ENCODE peak calls at places on chromosomes 13 and 19, in eight cellular contexts. O, F, P, X, Z, U, K and W are unnamed samples.

GRCh38 chr19:28065026-28065425 is 1147.9 kb downstream of the UQCRFS1 start:
- DNase-seq in O (no peak), K (no peak), P (no peak), Z (no peak), U (no peak), F (no peak), X (no peak), W (no peak)

GRCh38 chr19:13894552-13894951 is 11.4 kb downstream of the BRME1 start:
- DNase-seq in O (no peak), X (no peak), P (no peak), Z (no peak), F (no peak), U (no peak), K (no peak), W (no peak)

GRCh38 chr13:112839347-112840105 is 129.5 kb upstream of the MCF2L start:
- DNase-seq in O (peak; percentile 4), K (no peak), X (no peak), F (no peak), P (no peak), Z (peak; percentile 26), U (no peak), W (no peak)

GRCh38 chr19:33755314-33756020 is 41.2 kb upstream of the KCTD15 start:
- DNase-seq in O (peak; percentile 43), U (no peak), Z (no peak), P (no peak), K (no peak), X (no peak), F (no peak), W (no peak)

GRCh38 chr19:4889034-4889825 is 13.5 kb downstream of the ARRDC5 start:
- DNase-seq in P (no peak), X (no peak), K (no peak), U (no peak), Z (no peak), O (peak; percentile 35), F (no peak), W (peak; percentile 70)

GRCh38 chr13:51636349-51636890 is 52.2 kb downstream of the WDFY2 start:
- DNase-seq in P (peak; percentile 17), X (no peak), F (no peak), K (no peak), O (no peak), Z (no peak), U (peak; percentile 23), W (no peak)

GRCh38 chr19:35459414-35460082 is 11.5 kb downstream of the FFAR2 start:
- DNase-seq in F (peak; percentile 48), K (no peak), O (peak; percentile 34), X (peak; percentile 88), U (no peak), P (no peak), Z (no peak), W (no peak)

GRCh38 chr13:84605927-84606326 is 723.7 kb upstream of the SLITRK1 start:
- DNase-seq in K (no peak), Z (no peak), P (no peak), F (no peak), O (no peak), X (no peak), U (no peak), W (no peak)

GRCh38 chr13:27379694-27380596 is 44.5 kb upstream of the GTF3A start:
- DNase-seq in O (peak; percentile 80), F (peak; percentile 90), Z (peak; percentile 76), U (peak; percentile 26), X (peak; percentile 65), K (no peak), P (peak; percentile 67), W (no peak)

GRCh38 chr19:39971380-39971841 is 446 bp downstream of the PSMC4 start:
- DNase-seq in O (no peak), P (no peak), K (no peak), U (no peak), Z (no peak), X (no peak), F (no peak), W (no peak)

GRCh38 chr13:113883314-113883811 is 19.5 kb upstream of the GAS6 start:
- DNase-seq in X (no peak), P (no peak), O (no peak), Z (no peak), U (no peak), K (no peak), F (peak; percentile 60), W (no peak)

GRCh38 chr13:66222926-66223325 is 1007.2 kb downstream of the PCDH9 start:
- DNase-seq in X (no peak), Z (peak; percentile 62), O (no peak), P (no peak), F (no peak), K (no peak), U (no peak), W (no peak)

GRCh38 chr19:16323532-16323931 is 1.1 kb upstream of the KLF2 start:
- DNase-seq in K (no peak), O (no peak), X (no peak), Z (no peak), P (no peak), U (no peak), F (no peak), W (no peak)

GRCh38 chr19:38728752-38729541 is 15.3 kb downstream of the CAPN12 start:
- DNase-seq in Z (no peak), F (peak; percentile 23), O (no peak), U (peak; percentile 4), K (no peak), X (no peak), P (no peak), W (no peak)

GRCh38 chr13:51887441-51887840 is 25.7 kb downstream of the CCDC70 start:
- DNase-seq in X (no peak), F (no peak), Z (no peak), O (peak; percentile 44), P (no peak), U (no peak), K (no peak), W (no peak)

GRCh38 chr13:67146523-67147130 is 83.5 kb downstream of the PCDH9 start:
- DNase-seq in K (no peak), X (no peak), P (no peak), O (no peak), U (no peak), F (no peak), Z (no peak), W (no peak)

DNA sequence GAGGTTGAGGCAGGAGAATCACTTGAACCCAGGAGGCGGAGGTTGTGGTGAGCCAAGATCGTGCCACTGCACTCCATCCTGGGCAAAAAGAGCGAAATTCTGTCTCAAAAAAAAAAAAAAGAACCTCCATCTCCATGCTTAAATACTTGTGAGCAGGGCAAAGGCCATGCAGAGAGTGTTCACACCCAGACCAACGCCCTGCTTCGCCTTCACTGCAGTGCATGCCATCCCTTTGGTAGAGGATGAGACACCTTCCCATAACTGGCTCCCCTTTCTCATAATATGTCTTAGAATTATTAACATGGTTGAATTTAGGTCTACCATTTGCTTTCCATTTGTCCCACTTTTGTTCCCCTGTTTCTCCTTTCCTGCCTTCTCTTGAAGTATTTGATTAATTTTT is 15.4 kb downstream of the BBC3 start:
- DNase-seq in X (no peak), U (no peak), K (no peak), O (no peak), P (no peak), Z (no peak), F (no peak), W (no peak)
- H3K27ac ChIP-seq in X (no peak overlapping the region), U (no peak overlapping the region), K (no peak overlapping the region), O (no peak overlapping the region), P (no peak overlapping the region), Z (no peak overlapping the region), F (no peak overlapping the region), W (no peak overlapping the region)

GRCh38 chr13:105998233-105998550 is 537.3 kb downstream of the EFNB2 start:
- DNase-seq in F (no peak), X (no peak), U (no peak), K (no peak), O (peak; percentile 74), P (no peak), Z (no peak), W (no peak)
- H3K27ac ChIP-seq in F (no peak overlapping the region), X (no peak overlapping the region), U (no peak overlapping the region), K (no peak overlapping the region), O (peak overlapping the region; percentile 55), P (no peak overlapping the region), Z (no peak overlapping the region), W (no peak overlapping the region)

GRCh38 chr13:97278395-97279078 is 56.4 kb downstream of the MBNL2 start:
- DNase-seq in O (no peak), U (no peak), F (no peak), P (no peak), Z (no peak), X (no peak), K (no peak), W (no peak)
- H3K27ac ChIP-seq in O (no peak overlapping the region), U (peak overlapping the region; percentile 29), F (peak overlapping the region; percentile 8), P (peak overlapping the region; percentile 21), Z (no peak overlapping the region), X (peak overlapping the region; percentile 50), K (peak overlapping the region; percentile 84), W (peak overlapping the region; percentile 86)

GRCh38 chr13:44331912-44332840 is 41.4 kb upstream of the SERP2 start:
- DNase-seq in U (peak; percentile 45), Z (peak; percentile 60), X (peak; percentile 17), O (peak; percentile 71), K (no peak), P (no peak), F (peak; percentile 76), W (no peak)
- H3K27ac ChIP-seq in U (peak overlapping the region; percentile 35), Z (no peak overlapping the region), X (no peak overlapping the region), O (no peak overlapping the region), K (peak overlapping the region; percentile 55), P (peak overlapping the region; percentile 28), F (no peak overlapping the region), W (no peak overlapping the region)

DNA sequence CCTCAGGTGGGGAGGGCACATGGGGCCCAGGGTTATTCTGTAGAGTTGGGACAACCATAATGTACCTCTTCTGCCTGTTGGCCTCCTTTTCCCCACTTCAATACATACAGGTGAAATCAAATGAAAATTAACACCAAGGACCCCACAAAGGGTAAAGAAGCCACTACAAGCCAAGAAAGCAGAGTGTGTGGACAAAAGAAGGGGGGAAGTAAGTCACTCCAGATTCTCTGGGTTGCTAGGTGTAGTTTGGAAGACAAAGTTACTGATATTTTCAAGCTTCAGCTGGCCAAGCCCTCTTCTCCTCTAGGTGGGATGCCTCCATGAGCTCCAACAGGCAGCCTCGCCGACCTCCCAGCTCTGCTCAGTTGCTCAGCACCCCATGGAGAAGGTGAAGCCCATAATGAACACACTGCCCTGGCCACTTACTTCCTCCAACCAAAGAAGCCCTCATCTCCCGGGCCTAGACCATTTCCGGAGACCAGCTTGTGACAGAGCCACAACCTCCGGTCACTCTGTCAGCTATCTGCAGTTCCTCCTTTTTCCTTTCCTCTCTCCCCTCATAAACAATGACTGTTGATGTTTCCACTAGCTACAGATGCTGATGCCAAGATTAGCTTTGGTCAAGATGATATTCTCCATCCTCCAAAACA is 66.8 kb upstream of the MED4 start:
- DNase-seq in F (peak; percentile 37), Z (no peak), X (peak; percentile 50), U (no peak), K (no peak), P (no peak), O (no peak), W (no peak)
- H3K27ac ChIP-seq in F (peak overlapping the region; percentile 42), Z (no peak overlapping the region), X (peak overlapping the region; percentile 30), U (no peak overlapping the region), K (peak overlapping the region; percentile 91), P (no peak overlapping the region), O (no peak overlapping the region), W (peak overlapping the region; percentile 92)

DNA sequence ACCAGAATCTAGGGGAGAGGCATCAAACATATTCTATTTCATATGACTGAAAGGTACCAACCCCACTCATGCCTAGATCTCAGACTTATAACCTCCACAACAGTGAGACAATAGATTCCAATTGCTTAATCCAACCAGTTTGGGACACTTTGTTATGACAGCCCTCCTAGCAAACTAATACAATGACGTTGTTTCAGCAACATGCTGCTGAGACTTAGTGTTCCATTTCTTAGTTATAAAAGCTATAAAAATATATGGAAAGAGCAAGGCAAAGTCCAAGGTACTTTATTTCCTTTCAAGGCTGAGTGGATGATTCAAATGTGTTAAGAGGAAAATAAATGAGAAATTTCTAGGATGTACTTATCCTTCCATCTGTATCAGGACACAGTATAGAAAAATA is 352.0 kb downstream of the FGF14 start:
- DNase-seq in X (no peak), P (no peak), U (no peak), F (no peak), O (no peak), K (no peak), Z (no peak), W (no peak)
- H3K27ac ChIP-seq in X (no peak overlapping the region), P (no peak overlapping the region), U (no peak overlapping the region), F (no peak overlapping the region), O (no peak overlapping the region), K (no peak overlapping the region), Z (no peak overlapping the region), W (no peak overlapping the region)